ENCODE peak calls at places on chromosomes 1 and 21, in five cellular contexts. M is cardiac septum, T is myocyte, V is NCI-H2081, I is mesothelial cell of epicardium. W is an unnamed sample.

GRCh38 chr1:236051107-236051885 is 13.6 kb downstream of the NID1 start:
- DNase-seq in M (no peak), T (no peak), V (no peak), I (no peak), W (no peak)

GRCh38 chr21:42820513-42821465 is 58.5 kb downstream of the WDR4 start:
- DNase-seq in M (no peak), T (no peak), V (no peak), I (peak; percentile 26), W (no peak)

GRCh38 chr1:185984113-185984836 is 250.1 kb downstream of the HMCN1 start:
- DNase-seq in M (no peak), T (no peak), V (no peak), I (no peak), W (no peak)

GRCh38 chr1:78255378-78255777 is 209.6 kb downstream of the GIPC2 start:
- DNase-seq in M (no peak), T (no peak), V (no peak), I (no peak), W (no peak)

GRCh38 chr1:52970149-52970548 is 43.1 kb downstream of the SCP2 start:
- DNase-seq in M (no peak), T (peak; percentile 13), V (no peak), I (no peak), W (no peak)

GRCh38 chr1:9886063-9886742 is 23.9 kb downstream of the CTNNBIP1 start:
- DNase-seq in M (no peak), T (no peak), V (no peak), I (no peak), W (no peak)

GRCh38 chr1:80217377-80217986 is 1211.0 kb upstream of the ADGRL4 start:
- DNase-seq in M (no peak), T (peak; percentile 83), V (peak; percentile 12), I (no peak), W (no peak)

GRCh38 chr1:177145102-177145779 is 19.3 kb downstream of the ASTN1 start:
- DNase-seq in M (no peak), T (no peak), V (no peak), I (no peak), W (no peak)

GRCh38 chr1:77424236-77424635 is 142.4 kb downstream of the AK5 start:
- DNase-seq in M (no peak), T (peak; percentile 51), V (no peak), I (no peak), W (no peak)

GRCh38 chr1:66271216-66271903 is 262.6 kb upstream of the SGIP1 start:
- DNase-seq in M (peak; percentile 82), T (peak; percentile 92), V (no peak), I (peak; percentile 68), W (peak; percentile 54)

GRCh38 chr1:4605158-4605557 is 49.3 kb upstream of the AJAP1 start:
- DNase-seq in M (peak; percentile 12), T (no peak), V (no peak), I (no peak), W (no peak)

GRCh38 chr1:186564558-186564957 is 103.6 kb upstream of the PDC start:
- DNase-seq in M (no peak), T (no peak), V (no peak), I (no peak), W (no peak)

W was measured in stimulated activated naive B cell treated with anti-CD40 and anti-IgM and Interleukin-4, amounts not matched to agents 10 μg/mL and 1 μg/mL and 100 μg/mL, for 72 hours.